ENCODE peak calls at places on chromosome 4, in six cellular contexts. L, C, Y, F, D and U are unnamed samples.

GRCh38 chr4:139768913-139769312 is 103.3 kb downstream of the MGST2 start:
- DNase-seq in F (no peak), Y (peak), D (no peak), L (no peak), C (no peak), U (peak)

GRCh38 chr4:28675582-28675981 is 1814.9 kb downstream of the STIM2 start:
- DNase-seq in Y (peak), D (no peak), L (no peak), F (no peak), C (no peak), U (no peak)

GRCh38 chr4:8589336-8589735 is 3.2 kb upstream of the CPZ start:
- DNase-seq in F (no peak), C (peak), Y (no peak), L (no peak), D (no peak), U (no peak)

GRCh38 chr4:151415978-151416377 is 7.0 kb downstream of the FHIP1A start:
- DNase-seq in C (no peak), F (no peak), D (no peak), Y (peak), L (no peak), U (no peak)

GRCh38 chr4:27947320-27947719 is 1086.7 kb downstream of the STIM2 start:
- DNase-seq in C (no peak), F (no peak), L (no peak), D (no peak), Y (no peak), U (no peak)

GRCh38 chr4:143335979-143336827 is 473 bp upstream of the GAB1 start:
- DNase-seq in D (peak), C (peak), Y (peak), F (peak), L (peak), U (peak)

GRCh38 chr4:8229341-8229975 is 30.4 kb downstream of the SH3TC1 start:
- DNase-seq in F (no peak), L (no peak), Y (no peak), C (no peak), D (no peak), U (no peak)

GRCh38 chr4:142284402-142285221 is 561.5 kb downstream of the INPP4B start:
- DNase-seq in F (no peak), D (no peak), Y (no peak), L (no peak), C (no peak), U (no peak)

GRCh38 chr4:3788366-3788660 is 22.1 kb downstream of the ADRA2C start:
- DNase-seq in D (no peak), Y (no peak), L (no peak), C (no peak), F (no peak), U (no peak)

GRCh38 chr4:36198861-36199260 is 45.5 kb downstream of the ARAP2 start:
- DNase-seq in F (no peak), C (no peak), Y (no peak), D (no peak), L (no peak), U (no peak)

GRCh38 chr4:164021947-164022346 is 527.5 kb downstream of the TMA16 start:
- DNase-seq in F (no peak), Y (no peak), L (no peak), D (no peak), C (no peak), U (no peak)

GRCh38 chr4:155039162-155039561 is 169.3 kb upstream of the NPY2R start:
- DNase-seq in Y (no peak), D (no peak), L (no peak), F (no peak), C (no peak), U (no peak)

GRCh38 chr4:151600432-151600831 is 160.4 kb downstream of the GATB start:
- DNase-seq in F (no peak), C (no peak), D (no peak), L (no peak), Y (peak), U (no peak)

GRCh38 chr4:126603851-126604250 is 1028.9 kb upstream of the INTU start:
- DNase-seq in D (no peak), F (no peak), L (no peak), C (no peak), Y (no peak), U (no peak)

GRCh38 chr4:111323916-111324315 is 701.0 kb upstream of the PITX2 start:
- DNase-seq in Y (peak), F (no peak), L (no peak), C (no peak), D (no peak), U (no peak)

GRCh38 chr4:53714377-53715140 is 123.3 kb upstream of the LNX1 start:
- DNase-seq in D (no peak), Y (peak), F (no peak), C (no peak), L (no peak), U (no peak)

GRCh38 chr4:89541998-89542397 is 234.4 kb upstream of the GPRIN3 start:
- DNase-seq in D (no peak), F (no peak), Y (no peak), C (no peak), L (no peak), U (no peak)

GRCh38 chr4:1664141-1664540 is 20.0 kb downstream of the FAM53A start:
- DNase-seq in L (no peak), Y (no peak), F (no peak), C (no peak), D (no peak), U (no peak)

GRCh38 chr4:179624768-179625181 is 2182.5 kb upstream of the AGA start:
- DNase-seq in L (no peak), F (no peak), D (no peak), C (no peak), Y (peak), U (no peak)

GRCh38 chr4:18250564-18250963 is 229.0 kb upstream of the LCORL start:
- DNase-seq in F (no peak), L (no peak), C (no peak), D (no peak), Y (no peak), U (no peak)

GRCh38 chr4:128709268-128709667 is 100.2 kb upstream of the JADE1 start:
- DNase-seq in Y (no peak), L (no peak), D (no peak), C (no peak), F (no peak), U (no peak)

GRCh38 chr4:76969941-76970529 is 20.5 kb downstream of the SEPTIN11 start:
- DNase-seq in D (no peak), C (no peak), Y (no peak), L (no peak), F (no peak), U (no peak)

GRCh38 chr4:174631901-174632758 is 109.8 kb upstream of the HPGD start:
- DNase-seq in C (no peak), D (no peak), Y (peak), L (no peak), F (peak), U (no peak)

GRCh38 chr4:138897818-138898226 is 117.8 kb upstream of the NOCT start:
- DNase-seq in L (no peak), C (no peak), D (no peak), F (no peak), Y (peak), U (no peak)

GRCh38 chr4:174999407-174999806 is 81.2 kb downstream of the ADAM29 start:
- DNase-seq in F (no peak), D (no peak), L (no peak), Y (peak), C (no peak), U (no peak)

GRCh38 chr4:77006753-77007355 is 57.3 kb downstream of the SEPTIN11 start:
- DNase-seq in C (no peak), F (no peak), D (no peak), L (no peak), Y (no peak), U (no peak)

GRCh38 chr4:73777612-73778011 is 37.2 kb downstream of the CXCL8 start:
- DNase-seq in F (no peak), L (no peak), C (no peak), D (no peak), Y (peak), U (no peak)

GRCh38 chr4:98838977-98839618 is 89.8 kb downstream of the EIF4E start:
- DNase-seq in F (no peak), D (no peak), Y (peak), L (no peak), C (no peak), U (no peak)

GRCh38 chr4:137532869-137533236 is 559 bp upstream of the PCDH18 start:
- DNase-seq in L (no peak), C (no peak), F (peak), Y (peak), D (no peak), U (no peak)

GRCh38 chr4:1538096-1538410 is 131.8 kb upstream of the NKX1-1 start:
- DNase-seq in Y (no peak), D (no peak), F (no peak), C (peak), L (no peak), U (no peak)

GRCh38 chr4:126899382-126899801 is 733.4 kb upstream of the INTU start:
- DNase-seq in C (no peak), D (no peak), Y (peak), L (no peak), F (no peak), U (no peak)

GRCh38 chr4:154491731-154492249 is at the start of gene DCHS2:
- DNase-seq in Y (no peak), C (peak), L (no peak), F (peak), D (peak), U (no peak)

GRCh38 chr4:16225139-16225538 is 1.1 kb downstream of the TAPT1 start:
- DNase-seq in D (no peak), F (peak), C (no peak), Y (peak), L (no peak), U (no peak)

GRCh38 chr4:176660561-176660960 is 132.2 kb downstream of the VEGFC start:
- DNase-seq in D (no peak), F (no peak), C (no peak), Y (no peak), L (no peak), U (no peak)
- TF ChIP-seq CTCF in D (no peak), F (no peak), C (no peak), Y (peak), L (no peak), U (no peak)

GRCh38 chr4:152691761-152692160 is 12.0 kb upstream of the TMEM154 start:
- DNase-seq in C (no peak), L (no peak), Y (no peak), F (no peak), D (no peak), U (no peak)
- TF ChIP-seq CTCF in C (no peak), L (no peak), Y (no peak), F (no peak), D (no peak), U (no peak)

GRCh38 chr4:87114245-87115062 is 106.0 kb downstream of the KLHL8 start:
- DNase-seq in Y (no peak), L (no peak), F (no peak), D (no peak), C (no peak), U (no peak)
- TF ChIP-seq CTCF in Y (peak), L (no peak), F (no peak), D (no peak), C (no peak), U (peak)

DNA sequence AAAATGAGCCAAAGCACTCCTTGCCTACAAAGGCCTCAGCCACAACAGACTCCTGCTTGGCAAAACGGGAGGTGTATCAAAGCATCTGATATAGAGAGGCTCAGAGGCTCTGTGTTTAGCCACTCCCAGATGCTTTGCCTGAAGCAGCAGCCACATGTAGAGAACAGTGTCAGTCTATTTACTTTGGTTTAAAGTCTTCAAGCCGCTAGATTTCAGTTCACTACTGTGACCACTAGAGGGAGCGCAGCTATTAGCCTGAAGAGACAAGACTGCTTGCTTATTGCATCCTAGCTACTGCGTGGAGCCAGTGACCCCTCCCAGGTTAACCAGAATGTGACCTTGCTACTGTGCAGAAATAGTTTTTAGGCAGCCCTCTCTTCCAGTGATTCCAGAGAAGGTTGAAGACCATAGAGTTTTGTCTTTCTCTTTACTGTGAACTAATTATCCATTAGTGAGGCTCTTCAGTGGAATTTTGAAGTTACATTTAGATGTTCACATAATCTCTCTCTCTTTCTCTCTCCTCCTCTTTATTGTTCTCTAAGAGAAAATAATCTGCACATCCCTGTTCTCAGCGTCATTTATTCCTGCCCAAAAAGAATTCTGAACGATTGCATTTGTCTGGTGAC is 39.3 kb downstream of the BMP3 start:
- DNase-seq in L (no peak), D (peak), Y (peak), F (peak), C (peak), U (peak)
- TF ChIP-seq CTCF in L (peak), D (peak), Y (peak), F (peak), C (peak), U (peak)

DNA sequence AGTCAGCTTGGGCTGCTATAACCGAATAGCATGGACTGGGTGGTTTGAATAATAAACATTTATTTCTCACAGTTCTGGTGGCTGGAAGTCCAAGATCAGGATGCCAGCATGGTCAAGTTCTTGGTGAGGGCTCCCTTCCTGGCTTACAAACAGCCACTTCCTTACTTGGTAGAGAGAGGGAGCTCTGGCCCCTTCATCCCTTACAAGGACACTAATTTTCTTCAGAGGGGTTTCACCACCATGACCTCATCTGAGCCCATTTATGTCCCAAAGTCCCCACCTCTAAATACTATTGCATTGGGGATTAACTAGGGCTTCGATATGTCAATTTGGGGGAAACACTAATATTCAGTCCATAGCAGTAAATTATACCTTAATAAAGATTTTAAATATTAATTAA is 61.8 kb downstream of the CLNK start:
- DNase-seq in F (peak), D (no peak), Y (peak), C (no peak), L (no peak), U (no peak)
- TF ChIP-seq CTCF in F (peak), D (peak), Y (peak), C (no peak), L (no peak), U (no peak)

DNA sequence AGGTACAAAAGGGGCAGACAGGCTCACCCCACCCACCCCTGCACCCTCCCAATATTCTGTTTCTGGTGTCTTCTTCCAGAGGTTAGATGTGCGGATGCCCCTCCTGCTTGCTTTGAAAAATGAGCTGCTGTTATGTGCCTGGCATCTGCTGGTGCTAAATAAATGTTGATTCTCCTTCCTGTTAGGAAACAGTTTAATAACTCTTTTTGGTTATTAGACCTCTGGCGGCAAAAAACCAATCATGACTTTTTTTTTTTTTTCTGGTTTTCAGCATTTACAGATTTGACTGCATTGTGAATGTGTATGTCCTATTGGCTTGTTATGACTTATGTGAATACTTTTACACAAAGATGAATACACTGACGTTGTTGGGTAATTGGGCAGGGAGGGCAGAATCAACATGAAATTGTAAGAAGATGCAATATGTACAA is 13.6 kb upstream of the TMEM156 start:
- DNase-seq in F (peak), D (no peak), L (no peak), Y (peak), C (no peak), U (no peak)
- TF ChIP-seq CTCF in F (no peak), D (no peak), L (no peak), Y (no peak), C (no peak), U (no peak)